ENCODE peak calls at places on chromosomes 5 and 9, in six cellular contexts. H is PC-3, D is psoas muscle, C is brain microvascular endothelial cell, R is spleen, Y is uterus. S is an unnamed sample.

GRCh38 chr5:159657766-159658165 is 258.5 kb upstream of the ADRA1B start:
- DNase-seq in R (no peak), D (peak), C (no peak), Y (no peak), H (no peak), S (no peak)

GRCh38 chr9:7762600-7762999 is 37.0 kb downstream of the DMAC1 start:
- DNase-seq in D (no peak), Y (no peak), C (no peak), R (no peak), H (no peak), S (no peak)

GRCh38 chr5:99617335-99617734 is 688.5 kb upstream of the CHD1 start:
- DNase-seq in R (no peak), C (no peak), Y (no peak), D (no peak), H (no peak), S (no peak)

GRCh38 chr9:34254141-34254913 is 74.7 kb downstream of the KIF24 start:
- DNase-seq in R (no peak), D (peak), H (peak), Y (peak), C (peak), S (no peak)

GRCh38 chr5:136201870-136202269 is 8.9 kb upstream of the SMIM32 start:
- DNase-seq in D (no peak), Y (no peak), H (no peak), C (no peak), R (peak), S (no peak)

GRCh38 chr9:113808391-113809191 is 67.5 kb upstream of the ZNF618 start:
- DNase-seq in D (peak), R (no peak), Y (peak), C (peak), H (peak), S (peak)

GRCh38 chr9:135732569-135733257 is 30.7 kb downstream of the KCNT1 start:
- DNase-seq in Y (no peak), H (peak), C (no peak), R (no peak), D (no peak), S (no peak)

GRCh38 chr9:130073373-130073772 is 19.7 kb downstream of the GPR107 start:
- DNase-seq in D (no peak), H (no peak), R (no peak), C (peak), Y (no peak), S (no peak)

GRCh38 chr9:31608413-31608812 is 776.0 kb upstream of the ACO1 start:
- DNase-seq in H (peak), Y (no peak), D (no peak), R (no peak), C (peak), S (no peak)

GRCh38 chr5:59842999-59843398 is 50.5 kb downstream of the PDE4D start:
- DNase-seq in R (no peak), H (no peak), Y (no peak), D (no peak), C (no peak), S (no peak)

GRCh38 chr9:91572044-91572443 is 148.4 kb upstream of the NFIL3 start:
- DNase-seq in Y (no peak), H (no peak), C (no peak), R (no peak), D (no peak), S (no peak)

GRCh38 chr9:112233769-112234168 is 58.7 kb upstream of the SUSD1 start:
- DNase-seq in H (no peak), C (peak), D (no peak), R (no peak), Y (no peak), S (peak)

GRCh38 chr5:71701409-71701808 is 17.7 kb upstream of the CARTPT start:
- DNase-seq in C (no peak), D (no peak), R (no peak), Y (no peak), H (no peak), S (no peak)

GRCh38 chr5:125044491-125045282 is 298.2 kb upstream of the ZNF608 start:
- DNase-seq in D (no peak), R (no peak), Y (no peak), C (peak), H (peak), S (no peak)

GRCh38 chr5:5658226-5658625 is 235.7 kb downstream of the ICE1 start:
- DNase-seq in C (peak), H (peak), D (peak), Y (peak), R (no peak), S (no peak)

GRCh38 chr5:154163327-154163997 is 27.1 kb upstream of the GALNT10 start:
- DNase-seq in C (no peak), Y (no peak), R (no peak), D (no peak), H (no peak), S (no peak)

GRCh38 chr5:167773902-167774301 is 517.5 kb upstream of the WWC1 start:
- DNase-seq in Y (no peak), H (no peak), R (no peak), D (no peak), C (no peak), S (no peak)

GRCh38 chr5:160390787-160391696 is 8.8 kb downstream of the FAM200C start:
- DNase-seq in R (no peak), Y (no peak), C (no peak), H (peak), D (no peak), S (peak)

GRCh38 chr9:34185778-34186551 is 7.1 kb downstream of the UBAP1 start:
- DNase-seq in C (peak), R (no peak), D (no peak), H (peak), Y (peak), S (peak)

GRCh38 chr9:121963542-121963995 is 129.5 kb downstream of the TTLL11 start:
- DNase-seq in H (peak), Y (no peak), R (no peak), C (peak), D (no peak), S (peak)

GRCh38 chr5:173872887-173873286 is 15.3 kb upstream of the CPEB4 start:
- DNase-seq in Y (peak), H (no peak), D (no peak), C (no peak), R (no peak), S (no peak)

GRCh38 chr9:84669293-84670105 is at the start of gene NTRK2:
- DNase-seq in R (peak), C (peak), H (no peak), D (peak), Y (no peak), S (no peak)

GRCh38 chr9:97812247-97812543 is 40.8 kb upstream of the FOXE1 start:
- DNase-seq in H (no peak), R (no peak), D (no peak), C (no peak), Y (no peak), S (no peak)
- TF ChIP-seq CTCF in H (no peak), R (no peak), D (no peak), C (no peak), Y (no peak), S (no peak)

DNA sequence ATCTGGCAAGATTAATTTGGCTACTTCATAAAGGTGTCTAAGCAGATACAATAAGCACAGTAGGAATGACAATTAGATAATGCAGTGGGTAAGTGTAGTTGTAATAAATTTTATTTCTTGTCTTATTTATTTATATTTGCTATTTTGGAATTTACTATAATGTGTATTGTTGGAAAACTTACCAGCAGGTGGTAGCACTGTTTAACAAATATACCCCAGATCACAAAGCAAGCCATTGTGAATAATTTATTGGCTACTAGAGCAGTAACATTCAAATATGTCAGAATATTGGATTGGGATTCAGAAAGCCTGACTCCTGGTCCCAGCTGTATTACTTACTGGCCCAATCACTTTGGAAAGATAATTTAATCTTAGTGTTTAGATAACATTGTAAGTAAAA is 78.0 kb downstream of the ISOC1 start:
- DNase-seq in C (no peak), R (no peak), H (peak), D (no peak), Y (no peak), S (no peak)
- TF ChIP-seq CTCF in C (no peak), R (no peak), H (peak), D (no peak), Y (peak), S (no peak)

GRCh38 chr5:32462618-32463017 is 18.1 kb upstream of the ZFR start:
- DNase-seq in H (peak), R (no peak), C (peak), Y (no peak), D (no peak), S (peak)

GRCh38 chr5:32460702-32461101 is 16.2 kb upstream of the ZFR start:
- DNase-seq in D (no peak), C (no peak), Y (no peak), R (no peak), H (no peak), S (no peak)

GRCh38 chr5:32461441-32462120 is 17.0 kb upstream of the ZFR start:
- DNase-seq in R (no peak), Y (no peak), C (no peak), D (no peak), H (no peak), S (no peak)

GRCh38 chr5:32465076-32465475 is 20.5 kb upstream of the ZFR start:
- DNase-seq in D (no peak), Y (no peak), H (peak), R (no peak), C (no peak), S (peak)
- TF ChIP-seq CTCF in D (no peak), Y (no peak), H (peak), R (no peak), C (no peak), S (no peak)

DNA sequence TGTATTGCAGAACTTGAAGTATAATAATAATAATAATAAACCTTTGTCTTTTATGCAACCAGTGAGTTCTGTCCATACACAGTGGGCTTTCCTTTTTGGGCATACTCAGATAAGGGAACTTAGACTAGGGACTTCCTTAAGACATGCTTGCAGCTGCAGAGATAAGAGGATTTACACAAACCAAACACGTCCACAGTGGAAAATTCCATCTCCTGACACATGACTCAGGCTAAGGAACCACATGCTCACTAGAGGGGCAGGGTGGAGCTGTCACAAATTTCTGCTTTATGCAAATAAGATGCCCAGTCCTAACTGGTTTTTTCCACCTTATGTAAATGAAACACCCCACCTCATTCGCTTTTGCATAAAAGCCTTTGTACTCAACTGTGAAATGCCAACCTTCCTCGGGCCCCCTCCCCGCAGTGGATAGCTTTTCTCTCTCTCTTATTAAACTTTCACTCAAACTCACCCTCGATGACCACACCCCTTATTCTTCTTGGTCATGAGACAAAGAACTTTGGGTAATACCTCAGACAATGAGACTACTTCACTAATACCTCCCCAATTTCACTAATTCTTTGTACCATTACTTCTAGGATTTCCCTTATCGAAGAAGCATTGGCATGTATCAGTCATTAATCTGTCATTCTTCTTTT is 170.4 kb upstream of the FTMT start:
- DNase-seq in H (no peak), D (no peak), R (no peak), Y (no peak), C (no peak), S (no peak)
- TF ChIP-seq CTCF in H (no peak), D (no peak), R (no peak), Y (no peak), C (no peak), S (no peak)

GRCh38 chr9:98206754-98207153 is 14.3 kb upstream of the CORO2A start:
- DNase-seq in H (no peak), D (no peak), C (no peak), R (no peak), Y (no peak), S (no peak)

GRCh38 chr9:98208635-98209034 is 16.2 kb upstream of the CORO2A start:
- DNase-seq in C (no peak), H (no peak), R (no peak), Y (no peak), D (peak), S (no peak)

GRCh38 chr9:98209530-98209929 is 17.1 kb upstream of the CORO2A start:
- DNase-seq in C (no peak), H (no peak), R (no peak), Y (no peak), D (peak), S (no peak)

GRCh38 chr9:98210435-98210834 is 18.0 kb upstream of the CORO2A start:
- DNase-seq in R (no peak), D (peak), H (no peak), C (no peak), Y (no peak), S (no peak)

GRCh38 chr9:98207606-98208005 is 15.2 kb upstream of the CORO2A start:
- DNase-seq in C (no peak), D (peak), H (no peak), Y (no peak), R (no peak), S (no peak)
- TF ChIP-seq CTCF in C (no peak), D (no peak), H (peak), Y (no peak), R (no peak), S (no peak)

GRCh38 chr5:31250201-31250600 is 56.7 kb downstream of the CDH6 start:
- DNase-seq in R (no peak), D (no peak), H (no peak), Y (no peak), C (no peak), S (no peak)

DNA sequence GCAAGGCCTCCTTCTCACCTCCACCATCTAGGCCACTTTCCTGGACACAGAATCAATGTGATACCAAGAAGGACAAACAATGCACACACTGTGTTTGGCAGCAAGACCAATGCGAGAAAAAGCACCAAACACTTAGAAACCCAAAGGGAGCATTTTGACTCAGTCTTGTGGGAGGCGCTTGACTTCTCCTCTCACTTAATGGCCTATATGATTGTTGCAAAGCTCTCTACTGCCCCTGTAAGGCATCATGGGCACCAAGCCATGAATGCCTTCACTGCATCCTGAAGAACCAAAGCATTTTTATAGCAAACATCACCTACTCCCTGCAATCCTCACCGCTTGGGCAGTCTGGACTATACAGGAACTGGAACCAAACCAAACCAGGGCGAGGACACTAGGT is 57.5 kb downstream of the CDH6 start:
- DNase-seq in D (no peak), H (no peak), C (no peak), Y (no peak), R (no peak), S (peak)
- TF ChIP-seq CTCF in D (no peak), H (peak), C (peak), Y (no peak), R (no peak), S (peak)

DNA sequence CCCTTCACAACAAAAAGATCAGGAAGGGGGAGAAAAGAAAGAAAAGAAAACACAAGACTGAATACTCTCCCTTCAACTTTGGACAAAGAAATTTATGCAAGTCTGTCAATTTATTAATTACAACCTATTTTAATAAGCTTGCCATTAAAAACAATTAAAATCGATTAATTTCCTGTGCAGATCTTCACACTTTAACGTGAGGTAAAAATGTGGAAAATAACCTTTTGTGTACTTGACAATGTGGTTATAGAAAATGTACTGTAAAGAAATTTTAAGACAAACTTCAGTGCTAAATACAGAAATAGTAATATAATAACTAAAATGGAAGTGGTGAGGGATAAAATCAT is 2.7 kb upstream of the MLLT3 start:
- DNase-seq in R (no peak), H (no peak), C (no peak), Y (no peak), D (no peak), S (no peak)
- TF ChIP-seq CTCF in R (no peak), H (no peak), C (no peak), Y (no peak), D (no peak), S (no peak)

GRCh38 chr5:69293882-69294281 is 38.7 kb downstream of the CCDC125 start:
- DNase-seq in H (no peak), D (no peak), C (no peak), R (no peak), Y (no peak), S (no peak)

GRCh38 chr5:69292349-69292748 is 40.3 kb downstream of the CCDC125 start:
- DNase-seq in Y (no peak), D (no peak), R (no peak), H (no peak), C (no peak), S (no peak)

GRCh38 chr5:69288069-69288468 is 44.5 kb downstream of the CCDC125 start:
- DNase-seq in Y (no peak), D (no peak), C (no peak), H (no peak), R (no peak), S (no peak)

GRCh38 chr5:69285448-69286116 is 47.0 kb downstream of the CCDC125 start:
- DNase-seq in H (no peak), D (no peak), Y (no peak), C (peak), R (no peak), S (peak)

DNA sequence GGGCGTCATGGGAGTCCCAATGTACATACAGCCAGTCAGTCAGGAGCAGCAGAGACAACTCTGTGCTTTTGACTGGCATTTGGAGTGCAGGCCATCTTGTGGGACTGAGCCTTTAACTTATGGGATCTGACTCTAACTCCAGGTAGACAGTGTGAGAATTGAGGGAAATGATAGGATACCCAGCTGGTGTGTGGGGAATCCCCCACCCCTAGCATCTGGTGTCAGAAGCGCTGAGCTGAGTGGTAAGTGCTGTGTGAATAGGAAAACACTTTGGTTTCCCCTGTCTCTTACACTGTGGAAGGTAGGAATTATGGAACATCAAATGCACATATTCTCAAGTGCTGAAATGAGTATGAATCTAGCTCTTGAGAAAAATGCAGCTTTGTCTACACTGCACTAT is 43.9 kb downstream of the CCDC125 start:
- DNase-seq in H (no peak), R (no peak), D (no peak), Y (no peak), C (no peak), S (no peak)
- TF ChIP-seq CTCF in H (no peak), R (no peak), D (no peak), Y (no peak), C (no peak), S (no peak)

GRCh38 chr5:179980767-179981166 is 73.1 kb upstream of the TBC1D9B start:
- DNase-seq in D (no peak), R (no peak), C (no peak), H (no peak), Y (no peak), S (no peak)

DNA sequence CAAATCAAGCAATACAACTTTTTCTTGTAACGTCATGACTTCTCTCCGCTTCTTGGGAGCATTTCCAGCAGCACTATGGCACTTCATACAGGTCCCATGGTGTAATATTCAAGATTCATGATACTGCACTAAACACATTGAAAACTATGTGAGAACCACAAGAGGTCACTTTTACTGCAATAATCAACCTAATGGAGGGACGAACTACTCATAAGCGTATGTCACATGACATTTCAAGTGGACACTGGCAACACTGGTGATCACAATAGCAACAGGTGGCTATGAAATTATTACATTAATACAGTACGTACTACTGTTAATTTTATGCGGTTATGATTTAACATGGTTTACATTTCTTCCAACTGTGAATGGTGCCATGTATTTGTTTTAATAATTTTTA is 78.6 kb upstream of the TBC1D9B start:
- DNase-seq in D (no peak), Y (no peak), R (no peak), H (peak), C (no peak), S (peak)
- TF ChIP-seq CTCF in D (peak), Y (no peak), R (no peak), H (no peak), C (no peak), S (no peak)

GRCh38 chr5:991472-992267 is 16.9 kb upstream of the NKD2 start:
- DNase-seq in D (peak), H (no peak), R (no peak), C (no peak), Y (no peak), S (no peak)

GRCh38 chr5:987761-988160 is 20.8 kb upstream of the NKD2 start:
- DNase-seq in D (no peak), H (no peak), R (no peak), C (no peak), Y (no peak), S (no peak)

GRCh38 chr5:988316-988715 is 20.3 kb upstream of the NKD2 start:
- DNase-seq in H (no peak), Y (no peak), R (no peak), C (no peak), D (no peak), S (no peak)

GRCh38 chr5:994272-994607 is 14.4 kb upstream of the NKD2 start:
- DNase-seq in H (no peak), Y (no peak), R (no peak), C (no peak), D (no peak), S (no peak)

GRCh38 chr5:989961-990530 is 18.6 kb upstream of the NKD2 start:
- DNase-seq in H (peak), Y (peak), R (no peak), D (peak), C (no peak), S (peak)
- TF ChIP-seq CTCF in H (peak), Y (peak), R (peak), D (peak), C (no peak), S (peak)

S was measured in NB4.